ENCODE peak calls at places on chromosomes 6 and 20, in six cellular contexts. G, N, T, U, C and K are unnamed samples.

GRCh38 chr6:2369606-2370005 is 124.2 kb upstream of the GMDS start:
- DNase-seq in G (no peak), N (no peak), T (no peak), U (no peak), C (no peak), K (no peak)

GRCh38 chr20:53708129-53708968 is 114.7 kb upstream of the ZNF217 start:
- DNase-seq in G (no peak), N (peak), T (no peak), U (peak), C (no peak), K (no peak)

GRCh38 chr20:49356676-49357075 is 78.8 kb upstream of the ZNFX1 start:
- DNase-seq in G (no peak), N (no peak), T (no peak), U (no peak), C (no peak), K (no peak)

GRCh38 chr6:71510057-71510713 is 221.6 kb downstream of the OGFRL1 start:
- DNase-seq in G (no peak), N (peak), T (peak), U (peak), C (peak), K (peak)

GRCh38 chr20:32474967-32475819 is 109.9 kb downstream of the NOL4L start:
- DNase-seq in G (no peak), N (peak), T (no peak), U (peak), C (peak), K (peak)

GRCh38 chr20:32326507-32326851 is 31.7 kb upstream of the ASXL1 start:
- DNase-seq in G (no peak), N (no peak), T (no peak), U (no peak), C (no peak), K (no peak)

GRCh38 chr6:142026471-142026870 is 106.3 kb upstream of the GJE1 start:
- DNase-seq in G (no peak), N (no peak), T (no peak), U (no peak), C (no peak), K (no peak)

GRCh38 chr20:50416930-50417329 is 93.3 kb upstream of the PTPN1 start:
- DNase-seq in G (no peak), N (no peak), T (no peak), U (no peak), C (no peak), K (no peak)

GRCh38 chr6:27871919-27872633 is 40.1 kb downstream of the OR2B2 start:
- DNase-seq in G (no peak), N (peak), T (peak), U (peak), C (peak), K (peak)

GRCh38 chr20:9235518-9235917 is 166.6 kb downstream of the PLCB4 start:
- DNase-seq in G (no peak), N (peak), T (no peak), U (peak), C (no peak), K (no peak)

GRCh38 chr6:26569433-26569764 is 27.4 kb upstream of the ABT1 start:
- DNase-seq in G (no peak), N (no peak), T (no peak), U (no peak), C (no peak), K (no peak)

GRCh38 chr20:1083431-1084080 is 34.8 kb upstream of the PSMF1 start:
- DNase-seq in G (no peak), N (no peak), T (no peak), U (no peak), C (no peak), K (no peak)

GRCh38 chr6:32581275-32582095 is 8.2 kb downstream of the HLA-DRB1 start:
- DNase-seq in G (no peak), N (no peak), T (no peak), U (no peak), C (no peak), K (no peak)

GRCh38 chr6:150987371-150987828 is 121.9 kb downstream of the MTHFD1L start:
- DNase-seq in G (peak), N (no peak), T (no peak), U (no peak), C (no peak), K (no peak)

GRCh38 chr6:15086273-15087158 is 159.4 kb upstream of the JARID2 start:
- DNase-seq in G (no peak), N (no peak), T (no peak), U (no peak), C (no peak), K (no peak)

GRCh38 chr20:41654292-41654691 is 36.1 kb upstream of the CHD6 start:
- DNase-seq in G (no peak), N (no peak), T (no peak), U (no peak), C (no peak), K (no peak)

GRCh38 chr20:46963758-46964181 is 69.1 kb downstream of the EYA2 start:
- DNase-seq in G (no peak), N (no peak), T (no peak), U (no peak), C (no peak), K (no peak)

GRCh38 chr6:133034509-133035206 is 206.5 kb upstream of the EYA4 start:
- DNase-seq in G (no peak), N (no peak), T (no peak), U (no peak), C (no peak), K (no peak)

GRCh38 chr20:53838311-53838873 is 232.0 kb downstream of the BCAS1 start:
- DNase-seq in G (no peak), N (no peak), T (no peak), U (no peak), C (no peak), K (no peak)

GRCh38 chr20:55888655-55889054 is 116.7 kb downstream of the CBLN4 start:
- DNase-seq in G (no peak), N (no peak), T (no peak), U (no peak), C (no peak), K (no peak)

GRCh38 chr6:83071023-83071422 is 3.6 kb downstream of the DOP1A start:
- DNase-seq in G (no peak), N (no peak), T (peak), U (no peak), C (no peak), K (no peak)

GRCh38 chr20:25036331-25036936 is 21.5 kb downstream of the ACSS1 start:
- DNase-seq in G (no peak), N (no peak), T (no peak), U (no peak), C (no peak), K (no peak)

GRCh38 chr20:63735859-63736718 is at the start of gene LIME1:
- DNase-seq in G (peak), N (peak), T (peak), U (no peak), C (no peak), K (no peak)

GRCh38 chr6:44152533-44152932 is 6.1 kb upstream of the CAPN11 start:
- DNase-seq in G (no peak), N (no peak), T (no peak), U (no peak), C (no peak), K (no peak)